ENCODE peak calls at places on chromosomes 13 and 19, in four cellular contexts. I is H1, G is SK-N-SH, S is HepG2. O is an unnamed sample.

GRCh38 chr19:6527893-6528543 is 2.8 kb upstream of the TNFSF9 start:
- DNase-seq in S (no peak), I (no peak), G (no peak), O (no peak)

GRCh38 chr19:58317481-58318072 is 9.2 kb upstream of the ZSCAN22 start:
- DNase-seq in S (no peak), G (no peak), I (no peak), O (no peak)

GRCh38 chr13:40230833-40231266 is 435.6 kb downstream of the FOXO1 start:
- DNase-seq in S (no peak), G (no peak), I (no peak), O (no peak)

GRCh38 chr13:40148103-40148502 is 492.6 kb downstream of the COG6 start:
- DNase-seq in S (no peak), I (no peak), G (no peak), O (no peak)

GRCh38 chr19:1293782-1294621 is 8.3 kb downstream of the EFNA2 start:
- DNase-seq in I (no peak), G (no peak), S (no peak), O (no peak)

GRCh38 chr13:32264407-32264806 is 50.8 kb downstream of the ZAR1L start:
- DNase-seq in S (no peak), I (no peak), G (no peak), O (no peak)

GRCh38 chr13:44243198-44243852 is 130.3 kb upstream of the SERP2 start:
- DNase-seq in S (peak), I (peak), G (peak), O (no peak)

GRCh38 chr19:11169896-11170678 is 14.5 kb upstream of the SPC24 start:
- DNase-seq in S (no peak), G (no peak), I (no peak), O (no peak)

GRCh38 chr19:50820086-50820485 is 3.5 kb downstream of the KLK1 start:
- DNase-seq in I (peak), S (no peak), G (no peak), O (no peak)

GRCh38 chr13:101454767-101455166 is 2.3 kb downstream of the ITGBL1 start:
- DNase-seq in I (no peak), S (no peak), G (no peak), O (peak)

GRCh38 chr19:42122691-42123607 is 9.3 kb downstream of the POU2F2 start:
- DNase-seq in G (no peak), I (no peak), S (no peak), O (no peak)

GRCh38 chr13:54287062-54287764 is 1258.6 kb downstream of the OLFM4 start:
- DNase-seq in I (no peak), G (no peak), S (no peak), O (no peak)

GRCh38 chr19:42132851-42133528 is 744 bp upstream of the POU2F2 start:
- DNase-seq in G (peak), S (peak), I (peak), O (no peak)

GRCh38 chr19:1081301-1082164 is 13.6 kb downstream of the POLR2E start:
- DNase-seq in S (no peak), G (no peak), I (peak), O (no peak)

GRCh38 chr19:41928221-41928683 is at the start of gene ERFL:
- DNase-seq in S (no peak), I (no peak), G (peak), O (no peak)

GRCh38 chr19:35776102-35776788 is 881 bp downstream of the ARHGAP33 start:
- DNase-seq in G (no peak), S (no peak), I (no peak), O (no peak)

GRCh38 chr13:43397110-43397509 is 373.7 kb downstream of the DNAJC15 start:
- DNase-seq in I (no peak), G (no peak), S (no peak), O (no peak)

GRCh38 chr13:23636360-23636759 is 66.1 kb downstream of the TNFRSF19 start:
- DNase-seq in S (no peak), I (no peak), G (no peak), O (no peak)

GRCh38 chr13:111114362-111115050 is 604 bp upstream of the ARHGEF7 start:
- DNase-seq in I (no peak), S (no peak), G (peak), O (no peak)

GRCh38 chr19:31698352-31698751 is 349.1 kb upstream of the TSHZ3 start:
- DNase-seq in G (no peak), I (no peak), S (no peak), O (no peak)

GRCh38 chr13:28220166-28220565 is 81.8 kb downstream of the PAN3 start:
- DNase-seq in S (no peak), I (no peak), G (no peak), O (no peak)

GRCh38 chr13:27293873-27294515 is 23.4 kb downstream of the RASL11A start:
- DNase-seq in G (no peak), I (no peak), S (no peak), O (no peak)

GRCh38 chr19:18672606-18673337 is 10.7 kb upstream of the CRTC1 start:
- DNase-seq in G (no peak), S (no peak), I (no peak), O (no peak)

GRCh38 chr19:18672044-18672451 is 11.4 kb upstream of the CRTC1 start:
- DNase-seq in G (no peak), S (no peak), I (no peak), O (no peak)

GRCh38 chr19:18670313-18670712 is 13.2 kb upstream of the CRTC1 start:
- DNase-seq in G (peak), I (no peak), S (no peak), O (no peak)

GRCh38 chr19:18669883-18670282 is 13.6 kb upstream of the CRTC1 start:
- DNase-seq in S (no peak), I (no peak), G (no peak), O (no peak)

DNA sequence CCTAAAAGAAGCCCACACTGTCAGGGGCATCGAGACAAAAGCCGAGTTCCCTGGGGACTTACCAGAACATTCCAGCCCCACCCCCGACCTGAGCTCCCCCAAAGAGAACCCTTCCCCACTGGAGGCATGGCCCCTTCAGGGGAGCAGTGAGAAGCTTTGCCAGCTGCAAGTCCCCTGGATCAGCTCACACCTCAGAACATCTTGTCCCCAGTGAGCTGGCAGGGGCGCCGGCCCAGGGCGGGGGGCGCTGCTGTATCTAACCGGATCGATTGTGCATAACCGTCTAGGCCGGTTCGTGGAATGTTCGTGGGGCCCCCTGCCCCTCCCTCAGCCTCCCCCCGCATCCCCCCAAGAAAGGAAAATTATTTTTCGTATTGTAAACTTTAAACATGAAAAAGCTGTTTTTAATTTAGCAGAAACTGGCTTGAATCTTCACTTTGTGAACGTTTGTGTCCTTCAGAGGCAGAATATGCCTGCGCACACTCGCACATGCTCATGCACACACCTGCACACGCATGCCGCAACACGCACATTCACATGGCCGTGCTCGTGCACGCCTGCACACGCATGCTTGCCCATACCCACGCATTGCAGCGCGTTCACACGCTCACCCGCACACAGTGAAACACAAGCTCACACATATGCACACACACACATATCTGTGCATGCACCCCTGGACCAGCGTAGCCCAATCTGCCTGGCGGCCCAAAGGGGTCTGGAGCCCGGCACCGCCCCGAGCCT is 12.0 kb upstream of the CRTC1 start:
- DNase-seq in G (no peak), S (no peak), I (no peak), O (no peak)
- H3K27ac ChIP-seq in G (no peak), S (no peak), I (no peak), O (no peak)

DNA sequence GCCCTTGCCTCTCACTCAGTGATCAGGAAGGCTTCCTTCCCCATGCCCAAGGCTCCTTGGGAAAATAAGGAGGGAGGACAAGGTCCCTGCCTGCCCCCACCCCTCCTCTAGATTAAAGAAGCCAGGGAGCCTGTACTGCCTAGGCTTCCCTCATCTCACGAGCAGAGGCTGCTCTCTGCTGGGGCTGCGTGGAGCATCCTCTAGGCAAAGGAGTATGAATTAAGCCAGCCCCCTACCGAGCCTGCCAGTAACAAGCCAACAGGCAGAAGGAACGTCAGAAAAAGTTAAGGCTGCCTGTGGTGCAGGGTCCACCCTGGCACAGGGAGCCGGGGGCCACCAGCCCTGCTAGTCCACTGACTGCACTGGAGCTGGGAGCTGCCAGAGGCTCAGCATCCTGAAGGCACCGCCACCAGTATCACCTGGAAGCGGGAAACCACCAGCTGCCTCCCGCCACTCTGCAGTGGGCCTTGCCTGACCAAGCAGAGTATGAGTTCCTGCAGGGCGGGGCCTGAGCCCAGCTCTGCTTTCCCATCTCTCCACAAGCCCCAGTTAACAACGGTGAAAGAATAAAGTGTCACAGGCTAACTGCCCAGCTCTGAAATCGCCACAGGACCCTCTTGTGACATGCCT is 6.8 kb downstream of the NAPA start:
- DNase-seq in I (no peak), S (no peak), G (no peak), O (no peak)
- TF ChIP-seq SIN3A in I (no peak), S (no peak), G (no peak), O (no peak)

GRCh38 chr13:73520566-73521290 is 461.9 kb downstream of the KLF5 start:
- DNase-seq in S (no peak), G (no peak), I (no peak), O (no peak)
- H3K27ac ChIP-seq in S (no peak), G (no peak), I (no peak), O (no peak)

GRCh38 chr13:38386421-38386820 is 36.8 kb downstream of the UFM1 start:
- DNase-seq in I (no peak), G (no peak), S (no peak), O (no peak)
- TF ChIP-seq SIN3A in I (no peak), G (no peak), S (no peak), O (no peak)

O was measured in Panc1.